ENCODE peak calls at places on chromosomes 12 and 14, in eight cellular contexts. L, O, N, V, F, J, I and Q are unnamed samples.
A peak's percentile ranks its signal among the peaks of the same experiment; 100 is the strongest.

GRCh38 chr12:68331500-68331868 is 678 bp downstream of the MDM1 start:
- DNase-seq in L (no peak), O (no peak), N (no peak), V (no peak), F (no peak), J (no peak), I (no peak), Q (no peak)

GRCh38 chr12:24931666-24932405 is 17.1 kb downstream of the BCAT1 start:
- DNase-seq in L (no peak), O (no peak), N (no peak), V (no peak), F (peak; percentile 45), J (no peak), I (peak; percentile 64), Q (no peak)

GRCh38 chr14:68167717-68168087 is 348.1 kb downstream of the RAD51B start:
- DNase-seq in L (no peak), O (no peak), N (no peak), V (no peak), F (no peak), J (no peak), I (no peak), Q (no peak)

GRCh38 chr12:27589419-27589818 is 65.4 kb downstream of the PPFIBP1 start:
- DNase-seq in L (no peak), O (no peak), N (no peak), V (no peak), F (no peak), J (no peak), I (no peak), Q (no peak)

GRCh38 chr12:32881107-32881506 is 15.5 kb downstream of the PKP2 start:
- DNase-seq in L (no peak), O (no peak), N (no peak), V (no peak), F (no peak), J (no peak), I (no peak), Q (no peak)

GRCh38 chr12:49863946-49864816 is 21.3 kb upstream of the BCDIN3D start:
- DNase-seq in L (no peak), O (no peak), N (no peak), V (no peak), F (no peak), J (no peak), I (no peak), Q (no peak)

GRCh38 chr12:114013601-114014345 is 47.6 kb upstream of the RBM19 start:
- DNase-seq in L (peak; percentile 69), O (no peak), N (no peak), V (no peak), F (no peak), J (no peak), I (no peak), Q (peak; percentile 4)

GRCh38 chr12:24943947-24944597 is 4.8 kb downstream of the BCAT1 start:
- DNase-seq in L (no peak), O (no peak), N (no peak), V (no peak), F (no peak), J (no peak), I (no peak), Q (peak; percentile 62)

GRCh38 chr14:68937790-68938514 is 41.1 kb downstream of the ACTN1 start:
- DNase-seq in L (no peak), O (no peak), N (no peak), V (no peak), F (peak; percentile 67), J (peak; percentile 80), I (no peak), Q (peak; percentile 52)

GRCh38 chr14:99574099-99574880 is 29.7 kb downstream of the CCDC85C start:
- DNase-seq in L (no peak), O (no peak), N (no peak), V (no peak), F (peak; percentile 63), J (peak; percentile 78), I (no peak), Q (peak; percentile 56)

GRCh38 chr12:25585021-25585523 is 32.0 kb upstream of the LMNTD1 start:
- DNase-seq in L (no peak), O (no peak), N (peak; percentile 16), V (no peak), F (no peak), J (peak; percentile 51), I (no peak), Q (peak; percentile 80)

GRCh38 chr12:11652351-11653040 is 3.0 kb downstream of the ETV6 start:
- DNase-seq in L (no peak), O (no peak), N (no peak), V (no peak), F (peak; percentile 47), J (peak; percentile 56), I (peak; percentile 63), Q (peak; percentile 74)

GRCh38 chr14:80554139-80554538 is 342.8 kb upstream of the DIO2 start:
- DNase-seq in L (no peak), O (no peak), N (no peak), V (no peak), F (no peak), J (no peak), I (no peak), Q (no peak)

GRCh38 chr12:52949413-52950331 is 754 bp downstream of the KRT18 start:
- DNase-seq in L (peak; percentile 86), O (no peak), N (peak; percentile 77), V (peak; percentile 87), F (no peak), J (peak; percentile 82), I (no peak), Q (peak; percentile 92)

GRCh38 chr14:88695873-88696272 is 96.9 kb downstream of the EML5 start:
- DNase-seq in L (no peak), O (no peak), N (no peak), V (no peak), F (no peak), J (no peak), I (no peak), Q (peak; percentile 7)

GRCh38 chr12:92065018-92065499 is 80.6 kb downstream of the BTG1 start:
- DNase-seq in L (peak; percentile 87), O (no peak), N (peak; percentile 65), V (peak; percentile 34), F (no peak), J (peak; percentile 43), I (no peak), Q (peak; percentile 41)

GRCh38 chr12:115037830-115038229 is 353.9 kb upstream of the TBX3 start:
- DNase-seq in L (no peak), O (no peak), N (no peak), V (no peak), F (no peak), J (no peak), I (no peak), Q (no peak)

GRCh38 chr14:105013150-105013787 is 7.6 kb downstream of the CDCA4 start:
- DNase-seq in L (no peak), O (no peak), N (no peak), V (no peak), F (no peak), J (no peak), I (no peak), Q (no peak)

GRCh38 chr14:60311417-60311816 is 62.4 kb downstream of the PPM1A start:
- DNase-seq in L (no peak), O (no peak), N (no peak), V (no peak), F (no peak), J (no peak), I (no peak), Q (peak; percentile 52)

GRCh38 chr12:14403293-14403692 is 37.8 kb downstream of the ATF7IP start:
- DNase-seq in L (no peak), O (no peak), N (no peak), V (no peak), F (no peak), J (no peak), I (no peak), Q (no peak)

GRCh38 chr14:50047274-50047676 is 69.1 kb downstream of the VCPKMT start:
- DNase-seq in L (no peak), O (no peak), N (no peak), V (no peak), F (no peak), J (no peak), I (peak; percentile 84), Q (no peak)

GRCh38 chr12:2287589-2287988 is 234.8 kb downstream of the CACNA1C start:
- DNase-seq in L (no peak), O (no peak), N (no peak), V (no peak), F (no peak), J (no peak), I (no peak), Q (no peak)

GRCh38 chr12:64034901-64035576 is 187.1 kb downstream of the KICS2 start:
- DNase-seq in L (no peak), O (no peak), N (no peak), V (no peak), F (no peak), J (no peak), I (no peak), Q (no peak)

GRCh38 chr12:49294086-49294803 is 702 bp upstream of the PRPH start:
- DNase-seq in L (no peak), O (no peak), N (no peak), V (no peak), F (no peak), J (no peak), I (peak; percentile 9), Q (no peak)

GRCh38 chr12:121799842-121800693 is 3.7 kb upstream of the SETD1B start:
- DNase-seq in L (peak; percentile 45), O (peak; percentile 81), N (peak; percentile 76), V (peak; percentile 94), F (peak; percentile 95), J (peak; percentile 93), I (peak; percentile 91), Q (peak; percentile 96)

GRCh38 chr12:88781909-88782308 is 201.6 kb upstream of the KITLG start:
- DNase-seq in L (no peak), O (no peak), N (no peak), V (no peak), F (no peak), J (no peak), I (no peak), Q (no peak)